ENCODE peak calls at places on chromosome 17, in seven cellular contexts. Y, Q, C, L, R, A and S are unnamed samples.

GRCh38 chr17:70271672-70272071 is 102.3 kb downstream of the KCNJ2 start:
- DNase-seq in L (no peak), R (no peak), C (no peak), Y (no peak), Q (no peak), A (no peak), S (no peak)

GRCh38 chr17:59706900-59707181 is 389 bp downstream of the PTRH2 start:
- DNase-seq in C (no peak), Y (no peak), R (no peak), Q (no peak), A (no peak), L (no peak), S (no peak)

GRCh38 chr17:68491864-68492263 is 20.4 kb upstream of the PRKAR1A start:
- DNase-seq in Y (peak), Q (no peak), C (no peak), L (no peak), A (no peak), R (no peak), S (no peak)

GRCh38 chr17:49747632-49748031 is 16.3 kb downstream of the FAM117A start:
- DNase-seq in C (no peak), R (no peak), Y (no peak), L (no peak), Q (no peak), A (no peak), S (no peak)

GRCh38 chr17:81453712-81454111 is 58.5 kb downstream of the BAHCC1 start:
- DNase-seq in L (peak), Q (no peak), R (no peak), A (no peak), Y (no peak), C (no peak), S (no peak)

GRCh38 chr17:48228720-48229119 is 121.2 kb downstream of the SNX11 start:
- DNase-seq in L (no peak), A (no peak), Q (no peak), R (no peak), Y (no peak), C (no peak), S (no peak)

GRCh38 chr17:37570527-37571093 is 38.6 kb downstream of the SYNRG start:
- DNase-seq in C (no peak), R (peak), A (peak), Y (peak), L (peak), Q (peak), S (no peak)

GRCh38 chr17:65564793-65565192 is 3.3 kb upstream of the AXIN2 start:
- DNase-seq in A (no peak), L (no peak), Q (peak), C (no peak), R (no peak), Y (peak), S (no peak)

GRCh38 chr17:77615672-77616242 is 342.7 kb upstream of the TNRC6C start:
- DNase-seq in L (no peak), C (no peak), Q (no peak), Y (no peak), A (no peak), R (no peak), S (no peak)

GRCh38 chr17:7956208-7956965 is 24.4 kb downstream of the CNTROB start:
- DNase-seq in L (no peak), C (no peak), Y (no peak), R (no peak), A (no peak), Q (peak), S (no peak)

GRCh38 chr17:28282596-28282995 is 36.4 kb upstream of the TMEM97 start:
- DNase-seq in Y (no peak), L (no peak), C (peak), A (peak), R (no peak), Q (peak), S (no peak)

GRCh38 chr17:45307290-45308015 is 9.4 kb downstream of the MAP3K14 start:
- DNase-seq in Q (peak), C (no peak), Y (no peak), L (peak), R (no peak), A (peak), S (peak)

GRCh38 chr17:81102352-81102751 is 63.0 kb upstream of the PVALEF start:
- DNase-seq in L (no peak), Y (no peak), R (no peak), C (no peak), Q (no peak), A (no peak), S (no peak)

GRCh38 chr17:50475362-50475761 is 3.3 kb upstream of the RSAD1 start:
- DNase-seq in C (no peak), L (no peak), A (no peak), Q (no peak), R (no peak), Y (no peak), S (no peak)

GRCh38 chr17:36755586-36755985 is 154.2 kb downstream of the MRM1 start:
- DNase-seq in C (no peak), Y (no peak), A (no peak), Q (no peak), R (peak), L (peak), S (peak)

GRCh38 chr17:13597723-13598347 is 3.9 kb downstream of the HS3ST3A1 start:
- DNase-seq in C (no peak), R (peak), Y (no peak), A (no peak), Q (peak), L (peak), S (peak)

GRCh38 chr17:83080641-83081560 is 1.5 kb downstream of the METRNL start:
- DNase-seq in Q (peak), Y (peak), L (peak), R (no peak), C (no peak), A (no peak), S (no peak)

GRCh38 chr17:40471856-40472732 is 28.8 kb downstream of the IGFBP4 start:
- DNase-seq in C (no peak), A (no peak), R (no peak), Q (peak), L (no peak), Y (no peak), S (no peak)

GRCh38 chr17:8986295-8986694 is 20.8 kb upstream of the PIK3R5 start:
- DNase-seq in C (no peak), Y (no peak), L (no peak), A (no peak), Q (no peak), R (no peak), S (no peak)
- TF ChIP-seq CTCF in C (no peak), Y (no peak), L (no peak), A (peak), Q (no peak), R (no peak), S (peak)

DNA sequence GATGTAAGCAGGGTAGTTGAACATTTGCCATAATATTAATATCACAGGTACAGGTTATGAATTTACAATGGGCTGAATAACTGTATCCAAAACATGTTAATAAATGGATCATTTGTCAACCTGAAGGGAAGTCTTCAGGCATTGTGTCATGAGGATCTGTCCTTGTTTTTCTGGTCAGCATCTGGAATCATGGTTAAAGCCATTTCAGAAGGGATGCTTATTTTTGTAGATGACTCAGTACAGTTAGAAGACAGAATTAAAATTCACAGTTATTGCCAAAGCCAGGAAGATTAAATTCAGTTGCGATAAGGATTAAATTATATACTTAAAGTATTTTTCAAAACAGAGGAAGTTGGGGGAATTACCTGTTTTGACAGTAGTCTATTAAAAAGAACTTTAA is 8.0 kb downstream of the PSMD11 start:
- DNase-seq in L (no peak), A (no peak), C (no peak), Q (peak), Y (no peak), R (no peak), S (no peak)
- TF ChIP-seq CTCF in L (no peak), A (no peak), C (no peak), Q (no peak), Y (no peak), R (no peak), S (no peak)

GRCh38 chr17:16474012-16474725 is 17.8 kb downstream of the LRRC75A start:
- DNase-seq in A (no peak), L (no peak), Y (no peak), Q (no peak), R (no peak), C (no peak), S (no peak)
- TF ChIP-seq CTCF in A (no peak), L (no peak), Y (no peak), Q (no peak), R (no peak), C (no peak), S (no peak)

GRCh38 chr17:3647769-3648540 is 11.4 kb downstream of the CTNS start:
- DNase-seq in A (peak), Y (peak), C (no peak), R (peak), L (no peak), Q (peak), S (peak)
- TF ChIP-seq CTCF in A (peak), Y (no peak), C (peak), R (peak), L (peak), Q (peak), S (peak)

GRCh38 chr17:64252831-64253230 is 10.2 kb downstream of the TEX2 start:
- DNase-seq in Y (no peak), C (no peak), L (no peak), A (no peak), Q (no peak), R (no peak), S (no peak)
- TF ChIP-seq CTCF in Y (no peak), C (no peak), L (no peak), A (no peak), Q (no peak), R (no peak), S (no peak)